ENCODE peak calls at places on chromosomes 12 and 14, in nine cellular contexts. J is activated naive CD4-positive, alpha-beta T cell treated with anti-CD3 and anti-CD28 coated beads, Interleukin-2, amount 10 ng/mL, durations not matched to agents 7 days and 5 days; C is fibroblast of mammary gland; W is activated effector memory CD4-positive, alpha-beta T cell treated with Interleukin-2 at 50 U/mL for 16 hours; M is GM23248; L is left colon; F is activated naive CD8-positive, alpha-beta T cell treated with anti-CD3 and anti-CD28 coated beads, Interleukin-2, amount 10 ng/mL, durations not matched to agents 7 days and 5 days; X is AML-193; Q is non-pigmented ciliary epithelial cell. R is an unnamed sample.

GRCh38 chr12:117085318-117085947 is 13.8 kb downstream of the TESC start:
- DNase-seq in J (no peak), C (no peak), W (no peak), M (no peak), L (no peak), F (no peak), X (no peak), Q (no peak), R (no peak)

GRCh38 chr14:94570440-94570839 is 9.2 kb downstream of the SERPINA4 start:
- DNase-seq in J (no peak), C (no peak), W (no peak), M (no peak), L (no peak), F (no peak), X (no peak), Q (no peak), R (no peak)

GRCh38 chr12:38921025-38921677 is 15.8 kb upstream of the CPNE8 start:
- DNase-seq in J (peak), C (peak), W (no peak), M (peak), L (peak), F (no peak), X (peak), Q (peak), R (peak)

GRCh38 chr14:68554231-68554630 is 238.6 kb downstream of the ZFP36L1 start:
- DNase-seq in J (no peak), C (no peak), W (no peak), M (no peak), L (no peak), F (no peak), X (no peak), Q (no peak), R (no peak)

GRCh38 chr14:44316647-44317432 is 190.2 kb downstream of the FSCB start:
- DNase-seq in J (no peak), C (peak), W (no peak), M (peak), L (peak), F (no peak), X (no peak), Q (peak), R (peak)

GRCh38 chr14:103086771-103087342 is 2.8 kb downstream of the LBHD2 start:
- DNase-seq in J (no peak), C (no peak), W (no peak), M (no peak), L (no peak), F (no peak), X (no peak), Q (no peak), R (peak)

GRCh38 chr12:16568873-16569272 is 37.1 kb downstream of the LMO3 start:
- DNase-seq in J (no peak), C (no peak), W (no peak), M (peak), L (no peak), F (no peak), X (no peak), Q (no peak), R (no peak)

GRCh38 chr12:63362801-63363200 is 211.8 kb upstream of the AVPR1A start:
- DNase-seq in J (no peak), C (peak), W (no peak), M (no peak), L (no peak), F (no peak), X (no peak), Q (peak), R (no peak)

GRCh38 chr14:73462815-73463214 is 4.5 kb upstream of the NUMB start:
- DNase-seq in J (no peak), C (peak), W (no peak), M (peak), L (no peak), F (no peak), X (no peak), Q (no peak), R (no peak)

GRCh38 chr14:50544911-50545310 is 12.5 kb upstream of the MAP4K5 start:
- DNase-seq in J (no peak), C (no peak), W (no peak), M (no peak), L (no peak), F (no peak), X (no peak), Q (no peak), R (no peak)

GRCh38 chr12:20445693-20446092 is 77.4 kb downstream of the PDE3A start:
- DNase-seq in J (no peak), C (no peak), W (no peak), M (no peak), L (no peak), F (no peak), X (no peak), Q (no peak), R (no peak)

GRCh38 chr14:75044322-75044721 is 6.9 kb downstream of the MLH3 start:
- DNase-seq in J (no peak), C (peak), W (no peak), M (peak), L (no peak), F (no peak), X (no peak), Q (no peak), R (peak)